ENCODE peak calls at places on chromosomes 13 and 19, in four cellular contexts. One of them, this sample, is unnamed.

GRCh38 chr19:18908917-18909619 is 10.1 kb downstream of the COPE start:
- DNase-seq in K562: no peak
- DNase-seq in stimulated activated CD4-positive, alpha-beta T cell treated with anti-CD3 and anti-CD28 coated beads, TNF-alpha, amount 100 ng/mL, for 4 hours: no peak
- DNase-seq in T-helper 9 cell: no peak
- DNase-seq in this sample: no peak

GRCh38 chr19:29918891-29919290 is 23.1 kb upstream of the URI1 start:
- DNase-seq in T-helper 9 cell: no peak
- DNase-seq in K562: no peak
- DNase-seq in stimulated activated CD4-positive, alpha-beta T cell treated with anti-CD3 and anti-CD28 coated beads, TNF-alpha, amount 100 ng/mL, for 4 hours: no peak
- DNase-seq in this sample: no peak

GRCh38 chr13:48505597-48506091 is 27.2 kb downstream of the RCBTB2 start:
- DNase-seq in T-helper 9 cell: peak
- DNase-seq in stimulated activated CD4-positive, alpha-beta T cell treated with anti-CD3 and anti-CD28 coated beads, TNF-alpha, amount 100 ng/mL, for 4 hours: peak
- DNase-seq in K562: no peak
- DNase-seq in this sample: peak

GRCh38 chr13:67619987-67620386 is 389.9 kb upstream of the PCDH9 start:
- DNase-seq in T-helper 9 cell: no peak
- DNase-seq in K562: no peak
- DNase-seq in stimulated activated CD4-positive, alpha-beta T cell treated with anti-CD3 and anti-CD28 coated beads, TNF-alpha, amount 100 ng/mL, for 4 hours: no peak
- DNase-seq in this sample: no peak

GRCh38 chr13:21033866-21034601 is 27.4 kb downstream of the LATS2 start:
- DNase-seq in T-helper 9 cell: no peak
- DNase-seq in stimulated activated CD4-positive, alpha-beta T cell treated with anti-CD3 and anti-CD28 coated beads, TNF-alpha, amount 100 ng/mL, for 4 hours: no peak
- DNase-seq in K562: no peak
- DNase-seq in this sample: no peak

GRCh38 chr13:46756977-46757376 is 40.0 kb downstream of the ESD start:
- DNase-seq in K562: no peak
- DNase-seq in stimulated activated CD4-positive, alpha-beta T cell treated with anti-CD3 and anti-CD28 coated beads, TNF-alpha, amount 100 ng/mL, for 4 hours: no peak
- DNase-seq in T-helper 9 cell: no peak
- DNase-seq in this sample: no peak

GRCh38 chr19:38155453-38155852 is 68.6 kb downstream of the DPF1 start:
- DNase-seq in T-helper 9 cell: no peak
- DNase-seq in stimulated activated CD4-positive, alpha-beta T cell treated with anti-CD3 and anti-CD28 coated beads, TNF-alpha, amount 100 ng/mL, for 4 hours: no peak
- DNase-seq in K562: peak
- DNase-seq in this sample: no peak

GRCh38 chr13:97911311-97912138 is 42.0 kb upstream of the IPO5 start:
- DNase-seq in K562: peak
- DNase-seq in T-helper 9 cell: no peak
- DNase-seq in stimulated activated CD4-positive, alpha-beta T cell treated with anti-CD3 and anti-CD28 coated beads, TNF-alpha, amount 100 ng/mL, for 4 hours: no peak
- DNase-seq in this sample: no peak

GRCh38 chr19:45646345-45646698 is 7.1 kb upstream of the EML2 start:
- DNase-seq in K562: no peak
- DNase-seq in stimulated activated CD4-positive, alpha-beta T cell treated with anti-CD3 and anti-CD28 coated beads, TNF-alpha, amount 100 ng/mL, for 4 hours: no peak
- DNase-seq in T-helper 9 cell: no peak
- DNase-seq in this sample: no peak

GRCh38 chr19:17544418-17544817 is 11.0 kb upstream of the COLGALT1 start:
- DNase-seq in K562: no peak
- DNase-seq in stimulated activated CD4-positive, alpha-beta T cell treated with anti-CD3 and anti-CD28 coated beads, TNF-alpha, amount 100 ng/mL, for 4 hours: no peak
- DNase-seq in T-helper 9 cell: no peak
- DNase-seq in this sample: no peak

GRCh38 chr19:14889994-14890393 is 4.1 kb upstream of the OR7A17 start:
- DNase-seq in K562: no peak
- DNase-seq in stimulated activated CD4-positive, alpha-beta T cell treated with anti-CD3 and anti-CD28 coated beads, TNF-alpha, amount 100 ng/mL, for 4 hours: no peak
- DNase-seq in T-helper 9 cell: no peak
- DNase-seq in this sample: no peak

GRCh38 chr13:100630564-100630963 is 42.0 kb upstream of the GGACT start:
- DNase-seq in K562: no peak
- DNase-seq in T-helper 9 cell: no peak
- DNase-seq in stimulated activated CD4-positive, alpha-beta T cell treated with anti-CD3 and anti-CD28 coated beads, TNF-alpha, amount 100 ng/mL, for 4 hours: no peak
- DNase-seq in this sample: no peak

GRCh38 chr13:32117696-32118095 is 86.1 kb downstream of the FRY start:
- DNase-seq in T-helper 9 cell: no peak
- DNase-seq in K562: no peak
- DNase-seq in stimulated activated CD4-positive, alpha-beta T cell treated with anti-CD3 and anti-CD28 coated beads, TNF-alpha, amount 100 ng/mL, for 4 hours: no peak
- DNase-seq in this sample: no peak

GRCh38 chr19:39996218-39996810 is 546 bp upstream of the ZNF546 start:
- DNase-seq in K562: peak
- DNase-seq in stimulated activated CD4-positive, alpha-beta T cell treated with anti-CD3 and anti-CD28 coated beads, TNF-alpha, amount 100 ng/mL, for 4 hours: no peak
- DNase-seq in T-helper 9 cell: no peak
- DNase-seq in this sample: no peak

GRCh38 chr13:64758520-64758919 is 2471.6 kb downstream of the PCDH9 start:
- DNase-seq in K562: no peak
- DNase-seq in T-helper 9 cell: no peak
- DNase-seq in stimulated activated CD4-positive, alpha-beta T cell treated with anti-CD3 and anti-CD28 coated beads, TNF-alpha, amount 100 ng/mL, for 4 hours: no peak
- DNase-seq in this sample: no peak

GRCh38 chr19:789473-790052 is 7.7 kb upstream of the PTBP1 start:
- DNase-seq in stimulated activated CD4-positive, alpha-beta T cell treated with anti-CD3 and anti-CD28 coated beads, TNF-alpha, amount 100 ng/mL, for 4 hours: no peak
- DNase-seq in T-helper 9 cell: no peak
- DNase-seq in K562: no peak
- DNase-seq in this sample: no peak

GRCh38 chr13:110396476-110396875 is 89.4 kb downstream of the COL4A2 start:
- DNase-seq in T-helper 9 cell: no peak
- DNase-seq in K562: no peak
- DNase-seq in stimulated activated CD4-positive, alpha-beta T cell treated with anti-CD3 and anti-CD28 coated beads, TNF-alpha, amount 100 ng/mL, for 4 hours: no peak
- DNase-seq in this sample: no peak

GRCh38 chr13:103471896-103472295 is 405.7 kb upstream of the SLC10A2 start:
- DNase-seq in T-helper 9 cell: no peak
- DNase-seq in K562: no peak
- DNase-seq in stimulated activated CD4-positive, alpha-beta T cell treated with anti-CD3 and anti-CD28 coated beads, TNF-alpha, amount 100 ng/mL, for 4 hours: no peak
- DNase-seq in this sample: no peak

GRCh38 chr19:16899566-16900075 is 10.8 kb downstream of the F2RL3 start:
- DNase-seq in K562: peak
- DNase-seq in stimulated activated CD4-positive, alpha-beta T cell treated with anti-CD3 and anti-CD28 coated beads, TNF-alpha, amount 100 ng/mL, for 4 hours: no peak
- DNase-seq in T-helper 9 cell: no peak
- DNase-seq in this sample: no peak

GRCh38 chr13:36133950-36134349 is 2.8 kb upstream of the DCLK1 start:
- DNase-seq in T-helper 9 cell: no peak
- DNase-seq in stimulated activated CD4-positive, alpha-beta T cell treated with anti-CD3 and anti-CD28 coated beads, TNF-alpha, amount 100 ng/mL, for 4 hours: no peak
- DNase-seq in K562: no peak
- DNase-seq in this sample: no peak

GRCh38 chr19:15129856-15130580 is 22.8 kb downstream of the SYDE1 start:
- DNase-seq in T-helper 9 cell: no peak
- DNase-seq in stimulated activated CD4-positive, alpha-beta T cell treated with anti-CD3 and anti-CD28 coated beads, TNF-alpha, amount 100 ng/mL, for 4 hours: no peak
- DNase-seq in K562: no peak
- DNase-seq in this sample: no peak

GRCh38 chr19:408441-409005 is 424 bp downstream of the C2CD4C start:
- DNase-seq in K562: no peak
- DNase-seq in T-helper 9 cell: no peak
- DNase-seq in stimulated activated CD4-positive, alpha-beta T cell treated with anti-CD3 and anti-CD28 coated beads, TNF-alpha, amount 100 ng/mL, for 4 hours: no peak
- DNase-seq in this sample: no peak

GRCh38 chr13:61612192-61612591 is 196.5 kb upstream of the PCDH20 start:
- DNase-seq in K562: no peak
- DNase-seq in T-helper 9 cell: no peak
- DNase-seq in stimulated activated CD4-positive, alpha-beta T cell treated with anti-CD3 and anti-CD28 coated beads, TNF-alpha, amount 100 ng/mL, for 4 hours: no peak
- DNase-seq in this sample: no peak

GRCh38 chr19:35899547-35900214 is 659 bp downstream of the NFKBID start:
- DNase-seq in K562: peak
- DNase-seq in stimulated activated CD4-positive, alpha-beta T cell treated with anti-CD3 and anti-CD28 coated beads, TNF-alpha, amount 100 ng/mL, for 4 hours: peak
- DNase-seq in T-helper 9 cell: peak
- DNase-seq in this sample: peak

GRCh38 chr19:10001899-10002298 is 8.4 kb downstream of the COL5A3 start:
- DNase-seq in T-helper 9 cell: no peak
- DNase-seq in stimulated activated CD4-positive, alpha-beta T cell treated with anti-CD3 and anti-CD28 coated beads, TNF-alpha, amount 100 ng/mL, for 4 hours: no peak
- DNase-seq in K562: peak
- DNase-seq in this sample: no peak

GRCh38 chr13:67101730-67102467 is 128.2 kb downstream of the PCDH9 start:
- DNase-seq in stimulated activated CD4-positive, alpha-beta T cell treated with anti-CD3 and anti-CD28 coated beads, TNF-alpha, amount 100 ng/mL, for 4 hours: no peak
- DNase-seq in T-helper 9 cell: no peak
- DNase-seq in K562: no peak
- DNase-seq in this sample: no peak